ENCODE peak calls at places on chromosomes 12 and 14, in six cellular contexts. B is endothelial cell of umbilical vein; J is tibial artery; D is effector memory CD4-positive, alpha-beta T cell; P is CD8-positive, alpha-beta T cell; K is colonic mucosa. N is an unnamed sample.

GRCh38 chr14:51293149-51293925 is 53.3 kb downstream of the TMX1 start:
- DNase-seq in B (peak; percentile 16), J (peak; percentile 34), D (no peak), P (no peak), K (peak; percentile 19), N (no peak)

GRCh38 chr14:80584638-80585505 is 356.7 kb downstream of the CEP128 start:
- DNase-seq in B (peak; percentile 49), J (no peak), D (no peak), P (no peak), K (no peak), N (peak; percentile 30)

GRCh38 chr12:88860846-88861245 is 280.6 kb upstream of the KITLG start:
- DNase-seq in B (no peak), J (no peak), D (no peak), P (no peak), K (no peak), N (no peak)

GRCh38 chr12:70486588-70486987 is 120.5 kb downstream of the KCNMB4 start:
- DNase-seq in B (no peak), J (no peak), D (no peak), P (no peak), K (no peak), N (no peak)

GRCh38 chr12:40144023-40144422 is 38.1 kb upstream of the SLC2A13 start:
- DNase-seq in B (no peak), J (no peak), D (no peak), P (no peak), K (no peak), N (no peak)

GRCh38 chr14:20472566-20473206 is 3.5 kb downstream of the PNP start:
- DNase-seq in B (no peak), J (no peak), D (no peak), P (no peak), K (no peak), N (peak; percentile 50)

GRCh38 chr12:130126023-130126432 is 36.2 kb upstream of the FZD10 start:
- DNase-seq in B (no peak), J (peak; percentile 35), D (no peak), P (no peak), K (no peak), N (no peak)

GRCh38 chr12:76226397-76226796 is 121.8 kb downstream of the BBS10 start:
- DNase-seq in B (peak; percentile 90), J (no peak), D (no peak), P (no peak), K (no peak), N (no peak)

GRCh38 chr14:54894995-54895394 is 7.6 kb downstream of the GCH1 start:
- DNase-seq in B (peak; percentile 28), J (no peak), D (no peak), P (no peak), K (no peak), N (no peak)

GRCh38 chr14:22822619-22823551 is 6.8 kb upstream of the MRPL52 start:
- DNase-seq in B (peak; percentile 91), J (peak; percentile 76), D (peak; percentile 44), P (peak; percentile 62), K (peak; percentile 84), N (peak; percentile 79)

GRCh38 chr12:19643635-19644034 is 204.3 kb downstream of the AEBP2 start:
- DNase-seq in B (peak; percentile 83), J (no peak), D (no peak), P (no peak), K (no peak), N (peak; percentile 9)

GRCh38 chr12:29741342-29742241 is 42.1 kb downstream of the TMTC1 start:
- DNase-seq in B (peak; percentile 89), J (no peak), D (no peak), P (no peak), K (no peak), N (no peak)

GRCh38 chr12:59780605-59781135 is 184.8 kb downstream of the SLC16A7 start:
- DNase-seq in B (peak; percentile 5), J (no peak), D (no peak), P (no peak), K (no peak), N (peak; percentile 5)

GRCh38 chr12:66296171-66296683 is 6.1 kb upstream of the HELB start:
- DNase-seq in B (no peak), J (no peak), D (no peak), P (no peak), K (no peak), N (no peak)

GRCh38 chr12:643478-644292 is 19.6 kb downstream of the NINJ2 start:
- DNase-seq in B (peak; percentile 78), J (peak; percentile 39), D (no peak), P (no peak), K (peak; percentile 56), N (peak; percentile 37)

GRCh38 chr12:1319215-1319614 is 275.2 kb downstream of the FBXL14 start:
- DNase-seq in B (no peak), J (no peak), D (no peak), P (no peak), K (no peak), N (no peak)

GRCh38 chr14:50067723-50068495 is 48.5 kb downstream of the VCPKMT start:
- DNase-seq in B (peak; percentile 38), J (no peak), D (no peak), P (no peak), K (peak; percentile 63), N (peak; percentile 45)

GRCh38 chr12:69657376-69658137 is 41.5 kb downstream of the BEST3 start:
- DNase-seq in B (no peak), J (no peak), D (no peak), P (no peak), K (no peak), N (no peak)

GRCh38 chr12:14769462-14769836 is 33.8 kb downstream of the WBP11 start:
- DNase-seq in B (no peak), J (no peak), D (no peak), P (no peak), K (peak; percentile 62), N (no peak)

GRCh38 chr14:98162829-98163228 is 1109.2 kb downstream of the BCL11B start:
- DNase-seq in B (no peak), J (no peak), D (no peak), P (no peak), K (no peak), N (no peak)

GRCh38 chr12:119594399-119594730 is 791 bp downstream of the TMEM233 start:
- DNase-seq in B (no peak), J (no peak), D (no peak), P (no peak), K (no peak), N (no peak)

GRCh38 chr12:121996945-121997612 is 24.6 kb upstream of the BCL7A start:
- DNase-seq in B (no peak), J (no peak), D (no peak), P (no peak), K (no peak), N (no peak)

GRCh38 chr12:79414252-79414651 is 276.5 kb downstream of the PAWR start:
- DNase-seq in B (no peak), J (no peak), D (no peak), P (no peak), K (peak; percentile 77), N (peak; percentile 75)

GRCh38 chr12:8081228-8081920 is 700 bp upstream of the NECAP1 start:
- DNase-seq in B (no peak), J (no peak), D (no peak), P (peak; percentile 11), K (peak; percentile 41), N (peak; percentile 54)

GRCh38 chr12:56629459-56630179 is 507 bp downstream of the BAZ2A start:
- DNase-seq in B (peak; percentile 21), J (no peak), D (peak; percentile 43), P (no peak), K (peak; percentile 50), N (no peak)

GRCh38 chr12:12990700-12991468 is 9.2 kb downstream of the HEBP1 start:
- DNase-seq in B (no peak), J (no peak), D (no peak), P (no peak), K (no peak), N (no peak)

GRCh38 chr12:12995088-12995487 is 5.0 kb downstream of the HEBP1 start:
- DNase-seq in B (no peak), J (no peak), D (no peak), P (no peak), K (no peak), N (no peak)

GRCh38 chr12:12992418-12993175 is 7.5 kb downstream of the HEBP1 start:
- DNase-seq in B (peak; percentile 53), J (peak; percentile 66), D (no peak), P (no peak), K (peak; percentile 38), N (no peak)

GRCh38 chr12:12996235-12996634 is 3.8 kb downstream of the HEBP1 start:
- DNase-seq in B (no peak), J (no peak), D (no peak), P (no peak), K (no peak), N (no peak)

DNA sequence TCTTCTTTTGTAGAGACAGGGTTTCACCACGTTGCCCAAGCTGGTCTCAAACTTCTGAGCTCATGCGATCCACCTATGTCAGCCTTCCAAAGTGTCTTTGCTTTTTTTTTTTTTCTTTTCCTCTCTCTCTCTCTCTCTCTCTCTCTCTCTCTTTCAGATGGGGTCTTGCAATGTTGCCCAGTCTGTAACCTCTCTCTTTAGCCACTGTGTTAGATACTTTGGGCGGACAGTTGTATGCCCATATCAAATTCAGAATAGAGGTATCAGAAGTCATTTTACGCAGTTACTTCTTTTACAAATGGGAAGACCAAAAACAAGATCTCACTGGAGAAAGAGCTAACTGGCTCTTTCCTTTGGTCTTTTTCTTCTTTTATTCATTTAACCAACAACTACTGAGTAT is 6.7 kb downstream of the HEBP1 start:
- DNase-seq in B (no peak), J (no peak), D (no peak), P (no peak), K (no peak), N (no peak)
- H3K4me3 ChIP-seq in B (no peak overlapping the region), J (no peak overlapping the region), D (no peak overlapping the region), P (no peak overlapping the region), K (no peak overlapping the region), N (no peak overlapping the region)

GRCh38 chr14:103694572-103695026 is 20.7 kb downstream of the XRCC3 start:
- DNase-seq in B (no peak), J (no peak), D (no peak), P (no peak), K (no peak), N (no peak)
- H3K4me1 ChIP-seq in B (peaks cover 9% of the 10 kb centered on the region), J (peaks cover 27% of the 10 kb centered on the region), D (no peaks in the 10 kb centered on the region), P (no peaks in the 10 kb centered on the region), K (peaks cover 13% of the 10 kb centered on the region), N (no peaks in the 10 kb centered on the region)

GRCh38 chr14:105484069-105484996 is 2.4 kb upstream of the CRIP1 start:
- DNase-seq in B (peak; percentile 28), J (peak; percentile 66), D (peak; percentile 55), P (peak; percentile 50), K (peak; percentile 43), N (no peak)
- H3K27ac ChIP-seq in B (no peak overlapping the region), J (peak overlapping the region; percentile 98), D (peak overlapping the region; percentile 100), P (peak overlapping the region; percentile 96), K (no peak overlapping the region), N (no peak overlapping the region)

DNA sequence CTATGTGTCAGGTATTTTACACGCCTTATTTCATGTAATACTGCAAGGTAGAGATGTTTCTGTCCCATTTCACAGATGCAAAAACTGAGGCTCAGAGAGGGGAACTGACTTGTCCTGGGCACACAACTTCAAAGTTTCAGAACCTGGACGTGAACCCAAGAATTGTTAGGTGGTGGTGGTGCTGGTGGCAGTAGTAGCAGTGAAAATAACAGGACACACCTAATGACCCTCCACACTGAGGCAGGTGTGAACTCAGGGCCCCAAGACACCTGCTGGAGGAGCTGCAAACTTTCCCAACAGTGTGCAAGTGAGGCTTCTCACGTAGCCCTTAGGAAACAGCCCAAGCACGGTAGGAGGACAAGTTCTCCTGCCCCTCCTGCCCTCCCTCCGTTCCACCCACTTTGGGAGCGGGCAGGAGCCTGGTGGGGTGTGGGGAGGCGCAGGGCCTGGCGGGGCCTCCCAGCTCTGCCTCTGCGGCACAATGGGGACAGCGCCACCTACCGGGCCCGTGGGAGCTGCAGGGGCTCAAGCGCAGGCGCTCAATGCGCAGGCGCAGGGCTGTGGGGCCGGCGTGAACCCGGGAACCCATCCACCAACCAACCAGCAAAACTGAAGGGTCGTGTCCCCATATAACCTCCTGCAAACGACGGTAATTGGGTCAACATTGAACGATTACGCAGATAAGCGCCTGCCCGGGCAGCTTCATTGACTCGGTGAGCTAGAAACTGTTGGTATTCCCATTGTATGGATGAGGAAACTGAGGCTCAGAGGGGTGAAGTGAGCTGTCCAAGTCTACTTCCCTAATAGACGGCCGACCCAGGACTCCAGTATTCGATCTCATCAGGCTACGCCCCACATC is 12.0 kb upstream of the TRPV4 start:
- DNase-seq in B (peak; percentile 79), J (peak; percentile 72), D (peak; percentile 72), P (peak; percentile 86), K (peak; percentile 90), N (peak; percentile 81)
- H3K4me3 ChIP-seq in B (no peak overlapping the region), J (peak overlapping the region; percentile 17), D (peak overlapping the region; percentile 32), P (peak overlapping the region; percentile 19), K (peak overlapping the region; percentile 4), N (no peak overlapping the region)